ENCODE peak calls at places on chromosome 4, in nine cellular contexts. T, J, Z, N, O, U, H, M and P are unnamed samples.

GRCh38 chr4:2829933-2830451 is 13.7 kb upstream of the ADD1 start:
- DNase-seq in M (no peak), Z (no peak), N (no peak), T (peak; percentile 16), H (no peak), O (no peak), U (peak; percentile 25), J (no peak), P (peak; percentile 13)

GRCh38 chr4:130359537-130359936 is 1263.6 kb downstream of the C4orf33 start:
- DNase-seq in T (no peak), H (peak; percentile 21), Z (no peak), O (peak; percentile 21), M (no peak), U (no peak), J (no peak), N (peak; percentile 1), P (no peak)

GRCh38 chr4:55184600-55185523 is 59.5 kb upstream of the KDR start:
- DNase-seq in U (no peak), N (peak; percentile 29), H (no peak), M (no peak), T (peak; percentile 27), Z (no peak), J (no peak), O (no peak), P (peak; percentile 23)

GRCh38 chr4:153763404-153763803 is 3.6 kb upstream of the RNF175 start:
- DNase-seq in Z (no peak), T (no peak), N (no peak), H (no peak), J (no peak), O (no peak), M (no peak), U (no peak), P (no peak)

GRCh38 chr4:177380730-177381287 is 61.4 kb downstream of the AGA start:
- DNase-seq in T (no peak), O (no peak), U (no peak), M (no peak), Z (no peak), J (no peak), N (no peak), H (no peak), P (no peak)

GRCh38 chr4:15707363-15707715 is 4.5 kb downstream of the BST1 start:
- DNase-seq in O (no peak), T (no peak), M (no peak), N (no peak), H (no peak), J (no peak), U (no peak), Z (no peak), P (no peak)

GRCh38 chr4:149031399-149031798 is 589.2 kb upstream of the NR3C2 start:
- DNase-seq in H (no peak), J (no peak), T (no peak), N (peak; percentile 34), O (peak; percentile 8), Z (no peak), M (no peak), U (no peak), P (no peak)

GRCh38 chr4:175453456-175453855 is 358.6 kb downstream of the GPM6A start:
- DNase-seq in U (no peak), T (no peak), N (no peak), J (no peak), O (no peak), M (no peak), Z (no peak), H (no peak), P (no peak)

GRCh38 chr4:161817822-161818412 is 345.9 kb downstream of the FSTL5 start:
- DNase-seq in N (no peak), J (no peak), Z (no peak), T (no peak), O (no peak), U (no peak), H (no peak), M (no peak), P (no peak)

GRCh38 chr4:78439328-78439727 is 112.2 kb upstream of the ANXA3 start:
- DNase-seq in Z (no peak), O (no peak), U (no peak), H (no peak), M (no peak), T (no peak), J (no peak), N (no peak), P (no peak)

GRCh38 chr4:147731611-147732515 is at the start of gene ARHGAP10:
- DNase-seq in U (peak; percentile 70), H (peak; percentile 82), Z (peak; percentile 67), J (peak; percentile 57), T (peak; percentile 81), N (peak; percentile 79), O (no peak), M (peak; percentile 21), P (peak; percentile 81)

GRCh38 chr4:93791570-93792195 is 36.9 kb upstream of the ATOH1 start:
- DNase-seq in Z (peak; percentile 30), N (peak; percentile 53), M (peak; percentile 66), H (peak; percentile 58), J (no peak), T (no peak), O (peak; percentile 66), U (no peak), P (peak; percentile 35)

GRCh38 chr4:141702472-141703182 is 66.2 kb downstream of the IL15 start:
- DNase-seq in T (peak; percentile 28), M (no peak), H (no peak), N (no peak), J (no peak), U (no peak), O (no peak), Z (no peak), P (no peak)

GRCh38 chr4:179292443-179292842 is 1850.2 kb upstream of the AGA start:
- DNase-seq in U (no peak), H (no peak), N (no peak), M (no peak), O (no peak), Z (no peak), J (no peak), T (no peak), P (no peak)

GRCh38 chr4:86730310-86730709 is 118.9 kb downstream of the SLC10A6 start:
- DNase-seq in J (peak; percentile 2), U (no peak), T (no peak), O (no peak), N (no peak), H (no peak), Z (no peak), M (no peak), P (no peak)

GRCh38 chr4:19739101-19739651 is 512.5 kb upstream of the SLIT2 start:
- DNase-seq in M (no peak), J (no peak), H (peak; percentile 56), U (no peak), T (no peak), O (no peak), N (peak; percentile 60), Z (no peak), P (no peak)

GRCh38 chr4:30717208-30718020 is 2.8 kb upstream of the PCDH7 start:
- DNase-seq in T (peak; percentile 27), H (peak; percentile 31), Z (peak; percentile 24), M (peak; percentile 36), N (peak; percentile 33), U (no peak), O (peak; percentile 45), J (no peak), P (peak; percentile 71)

GRCh38 chr4:37885496-37885895 is 5.4 kb upstream of the TBC1D1 start:
- DNase-seq in J (no peak), Z (peak; percentile 61), H (peak; percentile 46), T (peak; percentile 47), M (no peak), U (no peak), O (no peak), N (no peak), P (no peak)

GRCh38 chr4:133624744-133625143 is 475.6 kb downstream of the PCDH10 start:
- DNase-seq in O (no peak), U (no peak), N (no peak), J (no peak), M (no peak), H (no peak), T (no peak), Z (no peak), P (no peak)

GRCh38 chr4:19301527-19301926 is 950.2 kb upstream of the SLIT2 start:
- DNase-seq in M (no peak), U (no peak), N (no peak), H (no peak), Z (no peak), O (no peak), J (no peak), T (no peak), P (no peak)

GRCh38 chr4:100008048-100008447 is 58.0 kb upstream of the H2AZ1 start:
- DNase-seq in M (no peak), N (peak; percentile 44), O (no peak), H (peak; percentile 56), J (no peak), U (no peak), T (no peak), Z (no peak), P (no peak)

GRCh38 chr4:111697176-111697962 is 447.9 kb upstream of the FAM241A start:
- DNase-seq in O (no peak), M (no peak), H (no peak), N (no peak), T (no peak), J (no peak), Z (no peak), U (no peak), P (no peak)

GRCh38 chr4:140174535-140174934 is 20.6 kb upstream of the MAML3 start:
- DNase-seq in Z (no peak), J (no peak), O (no peak), M (no peak), N (no peak), H (no peak), U (no peak), T (no peak), P (no peak)

GRCh38 chr4:85818700-85819099 is 343.8 kb downstream of the ARHGAP24 start:
- DNase-seq in H (no peak), U (no peak), T (no peak), J (no peak), O (no peak), N (no peak), Z (no peak), M (no peak), P (no peak)

GRCh38 chr4:75099321-75099720 is 166.4 kb downstream of the PARM1 start:
- DNase-seq in T (no peak), O (no peak), N (no peak), Z (no peak), J (no peak), U (no peak), M (no peak), H (no peak), P (no peak)

GRCh38 chr4:127309360-127310095 is 323.2 kb upstream of the INTU start:
- DNase-seq in Z (no peak), M (no peak), T (no peak), N (peak; percentile 49), O (no peak), H (peak; percentile 31), U (no peak), J (no peak), P (no peak)

GRCh38 chr4:188008377-188008776 is 12.8 kb downstream of the ZFP42 start:
- DNase-seq in J (no peak), H (no peak), O (no peak), N (peak; percentile 15), U (no peak), Z (no peak), M (no peak), T (no peak), P (no peak)

GRCh38 chr4:151267104-151267503 is 9.9 kb upstream of the PRSS48 start:
- DNase-seq in U (no peak), N (no peak), T (no peak), J (no peak), H (no peak), O (no peak), Z (no peak), M (no peak), P (no peak)

GRCh38 chr4:113781439-113782040 is 20.0 kb upstream of the CAMK2D start:
- DNase-seq in M (no peak), O (peak; percentile 54), J (no peak), Z (no peak), U (no peak), N (peak; percentile 14), H (peak; percentile 29), T (no peak), P (no peak)

GRCh38 chr4:15702941-15703403 is at the start of gene BST1:
- DNase-seq in M (peak; percentile 53), U (peak; percentile 59), N (peak; percentile 59), O (no peak), H (peak; percentile 62), Z (peak; percentile 67), T (peak; percentile 71), J (peak; percentile 19), P (peak; percentile 82)

GRCh38 chr4:61373901-61374611 is 173.9 kb downstream of the ADGRL3 start:
- DNase-seq in T (no peak), N (peak; percentile 1), Z (no peak), J (no peak), O (no peak), H (no peak), U (no peak), M (no peak), P (no peak)